ENCODE peak calls at places on chromosomes 7 and 10, in nine cellular contexts. J, N, I, A, R, O, M, U and B are unnamed samples.

GRCh38 chr10:62541811-62542210 is 167.6 kb downstream of the ZNF365 start:
- DNase-seq in J (peak; percentile 19), N (no peak), I (no peak), A (no peak), R (no peak), O (no peak), M (no peak), U (no peak), B (no peak)

GRCh38 chr7:145582742-145583303 is 533.8 kb upstream of the CNTNAP2 start:
- DNase-seq in J (no peak), N (no peak), I (no peak), A (no peak), R (no peak), O (no peak), M (no peak), U (no peak), B (no peak)

GRCh38 chr10:118958984-118959916 is 70.3 kb upstream of the NANOS1 start:
- DNase-seq in J (peak; percentile 67), N (peak; percentile 36), I (peak; percentile 62), A (no peak), R (no peak), O (no peak), M (no peak), U (peak; percentile 80), B (no peak)

GRCh38 chr10:95133016-95133752 is 60.9 kb upstream of the ACSM6 start:
- DNase-seq in J (peak; percentile 28), N (peak; percentile 86), I (peak; percentile 88), A (peak; percentile 82), R (peak; percentile 49), O (peak; percentile 83), M (peak; percentile 84), U (peak; percentile 79), B (peak; percentile 48)

GRCh38 chr7:147276783-147277370 is 1160.3 kb downstream of the CNTNAP2 start:
- DNase-seq in J (no peak), N (no peak), I (no peak), A (no peak), R (no peak), O (no peak), M (no peak), U (no peak), B (no peak)

GRCh38 chr7:44581907-44582603 is at the start of gene TMED4:
- DNase-seq in J (peak; percentile 100), N (peak; percentile 100), I (peak; percentile 99), A (peak; percentile 94), R (peak; percentile 100), O (peak; percentile 99), M (peak; percentile 99), U (peak; percentile 99), B (peak; percentile 100)

GRCh38 chr10:11282661-11283060 is 265.0 kb downstream of the CELF2 start:
- DNase-seq in J (no peak), N (no peak), I (no peak), A (no peak), R (no peak), O (no peak), M (no peak), U (no peak), B (no peak)

GRCh38 chr10:79127151-79127961 is 58.6 kb downstream of the ZMIZ1 start:
- DNase-seq in J (peak; percentile 76), N (peak; percentile 91), I (peak; percentile 90), A (no peak), R (no peak), O (peak; percentile 67), M (peak; percentile 54), U (peak; percentile 83), B (no peak)

GRCh38 chr10:132685121-132685891 is 100.6 kb downstream of the NKX6-2 start:
- DNase-seq in J (peak; percentile 20), N (peak; percentile 77), I (peak; percentile 62), A (no peak), R (no peak), O (peak; percentile 43), M (peak; percentile 20), U (peak; percentile 61), B (no peak)
- TF ChIP-seq CTCF in J (no peak), N (no peak), I (no peak), A (no peak), R (no peak), O (no peak), M (no peak), U (no peak), B (no peak)

GRCh38 chr10:49508654-49509053 is 30.3 kb downstream of the ERCC6 start:
- DNase-seq in J (no peak), N (no peak), I (no peak), A (no peak), R (no peak), O (no peak), M (no peak), U (no peak), B (no peak)

GRCh38 chr10:49512121-49512809 is 26.7 kb downstream of the ERCC6 start:
- DNase-seq in J (no peak), N (peak; percentile 52), I (peak; percentile 58), A (no peak), R (no peak), O (no peak), M (peak; percentile 55), U (peak; percentile 54), B (no peak)

GRCh38 chr10:49508249-49508648 is 30.7 kb downstream of the ERCC6 start:
- DNase-seq in J (no peak), N (no peak), I (no peak), A (no peak), R (no peak), O (no peak), M (no peak), U (no peak), B (no peak)

GRCh38 chr10:49505589-49505988 is 33.3 kb downstream of the ERCC6 start:
- DNase-seq in J (no peak), N (no peak), I (no peak), A (no peak), R (no peak), O (no peak), M (no peak), U (no peak), B (no peak)

GRCh38 chr10:49509904-49510303 is 29.0 kb downstream of the ERCC6 start:
- DNase-seq in J (no peak), N (no peak), I (no peak), A (no peak), R (no peak), O (no peak), M (no peak), U (no peak), B (no peak)
- TF ChIP-seq CTCF in J (no peak), N (no peak), I (no peak), A (no peak), R (no peak), O (no peak), M (no peak), U (no peak), B (no peak)

GRCh38 chr10:132571565-132572544 is 34.3 kb downstream of the INPP5A start:
- DNase-seq in J (no peak), N (peak; percentile 89), I (peak; percentile 79), A (peak; percentile 73), R (peak; percentile 89), O (peak; percentile 42), M (peak; percentile 49), U (peak; percentile 63), B (peak; percentile 84)
- TF ChIP-seq CTCF in J (no peak), N (no peak), I (no peak), A (no peak), R (no peak), O (no peak), M (no peak), U (no peak), B (no peak)

GRCh38 chr7:92028226-92028625 is 87.6 kb downstream of the AKAP9 start:
- DNase-seq in J (no peak), N (no peak), I (no peak), A (no peak), R (no peak), O (no peak), M (no peak), U (no peak), B (no peak)

GRCh38 chr7:92039900-92040299 is 94.4 kb downstream of the CYP51A1 start:
- DNase-seq in J (no peak), N (no peak), I (no peak), A (no peak), R (no peak), O (no peak), M (no peak), U (no peak), B (no peak)

GRCh38 chr7:92035576-92035975 is 94.9 kb downstream of the AKAP9 start:
- DNase-seq in J (no peak), N (no peak), I (no peak), A (no peak), R (no peak), O (no peak), M (peak; percentile 16), U (no peak), B (no peak)

DNA sequence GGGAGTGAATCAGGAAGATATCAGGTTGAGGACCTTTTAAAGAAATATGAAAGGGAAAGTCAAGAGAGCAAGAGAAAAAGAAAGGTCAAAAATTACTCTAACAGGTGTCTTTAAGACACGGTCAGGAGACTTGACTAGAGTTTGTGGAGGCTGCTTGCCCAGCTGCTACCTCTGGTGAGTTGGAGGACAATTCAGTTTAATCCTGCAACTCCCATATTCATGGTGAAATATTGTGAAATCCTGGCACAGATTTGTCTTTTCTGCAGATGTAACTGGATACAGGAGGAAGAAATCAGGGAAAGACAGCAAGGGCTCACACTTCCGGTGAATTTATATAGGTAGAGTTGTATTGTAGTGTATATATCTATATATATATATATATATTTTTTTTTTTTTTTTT is 93.5 kb downstream of the AKAP9 start:
- DNase-seq in J (no peak), N (no peak), I (peak; percentile 63), A (no peak), R (no peak), O (no peak), M (no peak), U (peak; percentile 70), B (no peak)
- TF ChIP-seq CTCF in J (no peak), N (no peak), I (no peak), A (no peak), R (no peak), O (no peak), M (no peak), U (no peak), B (no peak)

DNA sequence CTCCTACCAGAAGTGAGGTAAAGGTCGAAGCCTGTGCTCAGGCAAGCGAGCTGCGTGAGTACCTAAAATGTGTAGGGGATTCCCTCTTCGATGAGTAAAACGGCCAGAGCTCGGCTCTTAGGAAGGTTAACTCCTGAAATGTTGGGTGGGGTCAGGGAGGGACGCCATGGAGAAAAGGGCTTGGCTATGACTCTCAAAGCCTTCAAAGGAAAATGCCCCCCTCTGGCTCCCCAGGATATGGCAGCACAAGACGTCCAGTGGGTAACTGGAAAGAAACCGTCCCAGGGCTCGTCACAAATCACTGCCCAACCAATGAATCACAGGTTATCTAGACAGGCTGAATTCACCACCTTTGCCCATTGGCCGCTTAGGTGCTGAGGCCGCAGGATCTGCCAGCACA is 58.0 kb downstream of the CALML3 start:
- DNase-seq in J (no peak), N (no peak), I (no peak), A (no peak), R (no peak), O (no peak), M (peak; percentile 48), U (no peak), B (no peak)
- TF ChIP-seq CTCF in J (no peak), N (peak; percentile 17), I (peak; percentile 7), A (no peak), R (no peak), O (no peak), M (peak; percentile 33), U (peak; percentile 12), B (no peak)